ENCODE peak calls at places on chromosomes 6 and 20, in seven cellular contexts. One of them, this sample, is unnamed. For H3K4me1, the result is how much of the 10 kb centered on the place peaks cover.

GRCh38 chr20:7031222-7031621 is 263.7 kb downstream of the BMP2 start:
- DNase-seq in DND-41: no peak
- DNase-seq in mammary epithelial cell: no peak
- DNase-seq in H9: no peak
- DNase-seq in mesendoderm: peak
- DNase-seq in fibroblast of lung: no peak
- DNase-seq in breast epithelium: no peak
- DNase-seq in this sample: no peak

GRCh38 chr20:20411841-20412240 is 43.9 kb downstream of the INSM1 start:
- DNase-seq in breast epithelium: no peak
- DNase-seq in mammary epithelial cell: no peak
- DNase-seq in H9: no peak
- DNase-seq in fibroblast of lung: no peak
- DNase-seq in DND-41: no peak
- DNase-seq in mesendoderm: no peak
- DNase-seq in this sample: no peak

GRCh38 chr20:32448306-32449056 is 90.3 kb downstream of the ASXL1 start:
- DNase-seq in breast epithelium: no peak
- DNase-seq in mammary epithelial cell: no peak
- DNase-seq in DND-41: no peak
- DNase-seq in mesendoderm: no peak
- DNase-seq in fibroblast of lung: no peak
- DNase-seq in H9: no peak
- DNase-seq in this sample: no peak

GRCh38 chr6:6633898-6634734 is 45.6 kb downstream of the LY86 start:
- DNase-seq in breast epithelium: no peak
- DNase-seq in mesendoderm: no peak
- DNase-seq in H9: no peak
- DNase-seq in mammary epithelial cell: no peak
- DNase-seq in fibroblast of lung: no peak
- DNase-seq in DND-41: no peak
- DNase-seq in this sample: no peak

GRCh38 chr20:37598611-37599342 is 71.1 kb upstream of the BLCAP start:
- DNase-seq in breast epithelium: no peak
- DNase-seq in mesendoderm: no peak
- DNase-seq in DND-41: no peak
- DNase-seq in mammary epithelial cell: no peak
- DNase-seq in fibroblast of lung: no peak
- DNase-seq in H9: no peak
- DNase-seq in this sample: no peak

GRCh38 chr6:63677282-63677681 is 41.7 kb downstream of the PHF3 start:
- DNase-seq in H9: no peak
- DNase-seq in mesendoderm: no peak
- DNase-seq in breast epithelium: no peak
- DNase-seq in mammary epithelial cell: no peak
- DNase-seq in DND-41: no peak
- DNase-seq in fibroblast of lung: peak
- DNase-seq in this sample: no peak

GRCh38 chr6:137086031-137086430 is 41.3 kb upstream of the IL20RA start:
- DNase-seq in breast epithelium: no peak
- DNase-seq in mammary epithelial cell: no peak
- DNase-seq in DND-41: no peak
- DNase-seq in H9: no peak
- DNase-seq in fibroblast of lung: no peak
- DNase-seq in mesendoderm: no peak
- DNase-seq in this sample: no peak

GRCh38 chr20:1860446-1860845 is 34.8 kb upstream of the SIRPA start:
- DNase-seq in DND-41: no peak
- DNase-seq in fibroblast of lung: peak
- DNase-seq in mammary epithelial cell: peak
- DNase-seq in H9: no peak
- DNase-seq in mesendoderm: peak
- DNase-seq in breast epithelium: no peak
- DNase-seq in this sample: no peak

GRCh38 chr20:50815162-50815989 is 20.5 kb downstream of the BCAS4 start:
- DNase-seq in DND-41: no peak
- DNase-seq in breast epithelium: peak
- DNase-seq in mesendoderm: no peak
- DNase-seq in H9: no peak
- DNase-seq in fibroblast of lung: peak
- DNase-seq in mammary epithelial cell: peak
- DNase-seq in this sample: no peak

GRCh38 chr20:46688151-46689081 is 828 bp downstream of the TP53RK start:
- DNase-seq in DND-41: no peak
- DNase-seq in breast epithelium: no peak
- DNase-seq in fibroblast of lung: peak
- DNase-seq in mesendoderm: peak
- DNase-seq in mammary epithelial cell: no peak
- DNase-seq in H9: no peak
- DNase-seq in this sample: no peak

GRCh38 chr20:25389381-25389857 is 1.2 kb downstream of the ABHD12 start:
- DNase-seq in fibroblast of lung: peak
- DNase-seq in breast epithelium: no peak
- DNase-seq in DND-41: no peak
- DNase-seq in H9: no peak
- DNase-seq in mammary epithelial cell: peak
- DNase-seq in mesendoderm: peak
- DNase-seq in this sample: no peak

GRCh38 chr6:28534880-28535279 is 9.2 kb downstream of the GPX5 start:
- DNase-seq in mesendoderm: no peak
- DNase-seq in fibroblast of lung: no peak
- DNase-seq in mammary epithelial cell: no peak
- DNase-seq in breast epithelium: no peak
- DNase-seq in H9: no peak
- DNase-seq in DND-41: no peak
- DNase-seq in this sample: no peak

GRCh38 chr6:3138341-3138740 is 19.0 kb downstream of the TUBB2A start:
- DNase-seq in mesendoderm: no peak
- DNase-seq in DND-41: no peak
- DNase-seq in breast epithelium: no peak
- DNase-seq in H9: no peak
- DNase-seq in mammary epithelial cell: no peak
- DNase-seq in fibroblast of lung: peak
- DNase-seq in this sample: no peak

GRCh38 chr6:152309648-152310047 is 327.5 kb downstream of the SYNE1 start:
- DNase-seq in DND-41: peak
- DNase-seq in breast epithelium: no peak
- DNase-seq in fibroblast of lung: no peak
- DNase-seq in H9: peak
- DNase-seq in mesendoderm: no peak
- DNase-seq in mammary epithelial cell: peak
- DNase-seq in this sample: peak

GRCh38 chr6:38012573-38012972 is 193.0 kb downstream of the ZFAND3 start:
- DNase-seq in DND-41: no peak
- DNase-seq in mesendoderm: peak
- DNase-seq in H9: no peak
- DNase-seq in fibroblast of lung: peak
- DNase-seq in mammary epithelial cell: peak
- DNase-seq in breast epithelium: no peak
- DNase-seq in this sample: peak

DNA sequence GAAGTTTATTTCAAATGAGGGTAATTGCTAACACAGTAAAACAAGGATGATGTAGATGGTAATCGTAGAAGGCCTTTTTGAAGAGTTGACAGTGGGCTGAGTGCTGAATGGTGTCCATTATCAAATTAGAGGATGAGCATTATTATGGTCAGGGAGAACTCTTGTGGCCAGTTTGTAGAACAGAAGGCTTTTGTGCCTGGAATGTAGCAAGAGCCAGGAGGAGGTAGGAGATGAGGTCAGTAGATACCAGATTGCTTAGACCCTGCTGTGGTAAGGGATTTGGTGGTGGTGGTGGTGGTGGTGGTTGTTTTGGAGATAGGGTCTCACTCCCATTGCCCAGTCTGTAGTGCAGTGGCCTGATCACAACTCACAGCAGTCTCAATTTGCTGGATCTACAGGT is 6.2 kb downstream of the CSE1L start:
- DNase-seq in mammary epithelial cell: peak
- DNase-seq in breast epithelium: no peak
- DNase-seq in DND-41: no peak
- DNase-seq in mesendoderm: peak
- DNase-seq in fibroblast of lung: no peak
- DNase-seq in H9: no peak
- DNase-seq in this sample: no peak
- H3K4me1 ChIP-seq in mammary epithelial cell: under half
- H3K4me1 ChIP-seq in breast epithelium: under half
- H3K4me1 ChIP-seq in DND-41: half or more
- H3K4me1 ChIP-seq in mesendoderm: under half
- H3K4me1 ChIP-seq in fibroblast of lung: under half
- H3K4me1 ChIP-seq in H9: under half
- H3K4me1 ChIP-seq in this sample: under half

GRCh38 chr20:10639051-10639761 is 34.6 kb downstream of the JAG1 start:
- DNase-seq in mammary epithelial cell: no peak
- DNase-seq in mesendoderm: no peak
- DNase-seq in H9: no peak
- DNase-seq in fibroblast of lung: peak
- DNase-seq in DND-41: no peak
- DNase-seq in breast epithelium: no peak
- DNase-seq in this sample: no peak

GRCh38 chr20:10636326-10636818 is 37.4 kb downstream of the JAG1 start:
- DNase-seq in mesendoderm: no peak
- DNase-seq in fibroblast of lung: peak
- DNase-seq in breast epithelium: no peak
- DNase-seq in mammary epithelial cell: peak
- DNase-seq in H9: no peak
- DNase-seq in DND-41: no peak
- DNase-seq in this sample: no peak

GRCh38 chr20:10637563-10637962 is 36.2 kb downstream of the JAG1 start:
- DNase-seq in breast epithelium: no peak
- DNase-seq in mesendoderm: peak
- DNase-seq in DND-41: no peak
- DNase-seq in H9: peak
- DNase-seq in mammary epithelial cell: no peak
- DNase-seq in fibroblast of lung: peak
- DNase-seq in this sample: no peak

GRCh38 chr20:10635476-10636208 is 38.2 kb downstream of the JAG1 start:
- DNase-seq in breast epithelium: no peak
- DNase-seq in DND-41: no peak
- DNase-seq in H9: no peak
- DNase-seq in mammary epithelial cell: peak
- DNase-seq in fibroblast of lung: no peak
- DNase-seq in mesendoderm: no peak
- DNase-seq in this sample: no peak

GRCh38 chr20:10637062-10637559 is 36.7 kb downstream of the JAG1 start:
- DNase-seq in mesendoderm: no peak
- DNase-seq in mammary epithelial cell: peak
- DNase-seq in DND-41: no peak
- DNase-seq in fibroblast of lung: peak
- DNase-seq in H9: no peak
- DNase-seq in breast epithelium: no peak
- DNase-seq in this sample: no peak
- H3K4me1 ChIP-seq in mesendoderm: under half
- H3K4me1 ChIP-seq in mammary epithelial cell: half or more
- H3K4me1 ChIP-seq in DND-41: under half
- H3K4me1 ChIP-seq in fibroblast of lung: under half
- H3K4me1 ChIP-seq in H9: under half
- H3K4me1 ChIP-seq in breast epithelium: under half
- H3K4me1 ChIP-seq in this sample: under half

DNA sequence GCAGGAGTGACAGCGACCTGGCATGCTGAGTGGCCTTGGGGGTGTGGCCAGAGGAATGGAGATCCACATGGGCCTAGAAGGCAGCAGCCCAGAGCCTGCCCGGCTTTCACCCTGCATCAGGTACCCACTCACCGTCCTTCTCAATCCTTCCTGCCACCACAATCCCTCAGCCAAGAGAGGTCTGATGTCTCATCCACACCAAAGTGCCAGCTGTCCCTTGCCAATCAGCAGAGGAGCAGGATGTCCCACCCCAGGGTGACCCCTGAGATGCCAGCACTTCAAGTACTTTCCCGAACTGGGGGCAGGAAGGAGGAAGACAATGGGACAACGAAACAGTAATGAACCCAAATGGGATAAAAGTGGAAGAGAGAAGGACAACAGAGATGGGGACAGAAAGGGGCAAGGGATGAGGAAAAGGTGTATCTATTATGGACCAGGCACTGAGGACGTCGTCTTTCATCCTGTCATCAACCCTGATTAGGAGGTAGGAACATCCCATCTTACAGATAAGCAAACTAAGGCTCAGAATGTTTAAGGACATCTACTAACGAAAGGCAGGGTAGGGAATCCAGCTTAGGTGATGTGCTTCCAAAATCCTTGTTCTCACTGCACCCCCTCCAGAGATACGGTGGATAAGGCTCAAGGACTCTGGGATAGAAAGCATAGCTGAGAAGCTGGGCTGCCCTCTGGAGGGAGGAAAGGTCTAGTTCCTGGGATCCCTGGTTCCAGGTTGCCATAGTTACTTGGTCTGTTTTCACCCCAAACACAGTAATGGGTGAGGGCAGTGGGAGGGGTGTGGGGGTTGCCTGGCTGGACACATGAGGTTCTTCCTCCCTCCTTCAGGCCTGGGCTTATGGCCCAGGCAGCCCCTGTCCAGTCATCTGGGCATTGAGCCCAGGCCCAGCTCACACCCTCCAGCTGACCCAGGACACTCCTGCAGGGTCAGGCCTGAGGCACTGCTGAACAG is 4.5 kb upstream of the TNXB start:
- DNase-seq in mesendoderm: peak
- DNase-seq in fibroblast of lung: peak
- DNase-seq in H9: peak
- DNase-seq in DND-41: no peak
- DNase-seq in mammary epithelial cell: no peak
- DNase-seq in breast epithelium: no peak
- DNase-seq in this sample: peak
- H3K4me1 ChIP-seq in mesendoderm: under half
- H3K4me1 ChIP-seq in fibroblast of lung: under half
- H3K4me1 ChIP-seq in H9: under half
- H3K4me1 ChIP-seq in DND-41: under half
- H3K4me1 ChIP-seq in mammary epithelial cell: under half
- H3K4me1 ChIP-seq in breast epithelium: under half
- H3K4me1 ChIP-seq in this sample: under half

DNA sequence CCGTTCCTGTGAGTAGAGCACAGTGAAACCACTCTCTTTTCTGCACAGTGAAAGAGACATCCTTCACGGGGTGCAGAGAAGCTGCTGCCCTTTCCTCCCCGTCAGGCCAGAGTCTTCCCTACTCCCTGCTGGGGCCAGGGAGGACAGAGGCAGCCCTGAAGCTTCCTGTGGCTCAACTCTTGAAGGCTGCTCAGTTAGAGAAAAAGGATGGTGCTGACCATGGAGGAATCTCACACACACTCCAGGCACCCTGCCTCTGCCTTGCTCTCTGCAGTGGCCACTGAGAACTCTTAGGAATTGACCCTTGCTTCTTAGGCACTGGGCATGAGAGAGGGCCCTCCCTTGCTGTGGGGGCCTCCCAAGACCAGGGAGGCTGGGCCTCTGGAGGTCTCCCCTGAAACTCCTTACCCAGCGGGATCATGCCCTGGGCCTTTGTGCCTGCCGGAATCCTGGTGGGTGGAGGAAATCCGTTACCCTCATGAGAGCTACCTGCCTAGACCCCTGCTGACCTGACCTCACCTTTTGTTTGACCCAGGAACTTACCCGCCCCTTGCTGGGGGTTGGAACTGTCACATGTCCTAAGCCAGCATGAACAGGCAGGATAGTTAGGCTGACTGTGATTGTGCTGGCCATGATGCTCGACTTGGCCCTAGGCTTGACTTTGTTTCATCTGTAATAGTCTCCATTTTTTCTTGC is 65.0 kb upstream of the CD93 start:
- DNase-seq in DND-41: no peak
- DNase-seq in H9: peak
- DNase-seq in breast epithelium: no peak
- DNase-seq in mammary epithelial cell: no peak
- DNase-seq in fibroblast of lung: no peak
- DNase-seq in mesendoderm: no peak
- DNase-seq in this sample: no peak
- H3K4me1 ChIP-seq in DND-41: half or more
- H3K4me1 ChIP-seq in H9: under half
- H3K4me1 ChIP-seq in breast epithelium: under half
- H3K4me1 ChIP-seq in mammary epithelial cell: under half
- H3K4me1 ChIP-seq in fibroblast of lung: under half
- H3K4me1 ChIP-seq in mesendoderm: under half
- H3K4me1 ChIP-seq in this sample: under half

This sample was measured in Peyer's patch.